ENCODE peak calls at places on chromosome 2, in six cellular contexts. E, F, L, H, Y and X are unnamed samples.

GRCh38 chr2:240917009-240917683 is 11.0 kb downstream of the CROCC2 start:
- DNase-seq in E (no peak), F (no peak), L (no peak), H (no peak), Y (peak), X (no peak)

GRCh38 chr2:194079989-194080388 is 1577.0 kb upstream of the SLC39A10 start:
- DNase-seq in E (no peak), F (no peak), L (no peak), H (no peak), Y (no peak), X (no peak)

GRCh38 chr2:191701696-191702095 is 23.8 kb downstream of the NABP1 start:
- DNase-seq in E (no peak), F (no peak), L (no peak), H (no peak), Y (no peak), X (no peak)

GRCh38 chr2:165902929-165903328 is 50.6 kb downstream of the TTC21B start:
- DNase-seq in E (no peak), F (no peak), L (no peak), H (no peak), Y (no peak), X (no peak)

GRCh38 chr2:24399434-24400206 is 39.3 kb upstream of the ITSN2 start:
- DNase-seq in E (no peak), F (no peak), L (no peak), H (no peak), Y (no peak), X (no peak)

GRCh38 chr2:241584446-241584845 is 25.9 kb downstream of the BOK start:
- DNase-seq in E (peak), F (no peak), L (no peak), H (no peak), Y (no peak), X (no peak)

GRCh38 chr2:13114391-13114790 is 397.7 kb downstream of the TRIB2 start:
- DNase-seq in E (peak), F (no peak), L (peak), H (peak), Y (no peak), X (no peak)

GRCh38 chr2:159539701-159540100 is 76.6 kb downstream of the BAZ2B start:
- DNase-seq in E (no peak), F (no peak), L (no peak), H (no peak), Y (no peak), X (no peak)

GRCh38 chr2:240626531-240627300 is 1.4 kb downstream of the GPR35 start:
- DNase-seq in E (no peak), F (no peak), L (no peak), H (peak), Y (peak), X (no peak)

GRCh38 chr2:71683070-71683469 is 229.7 kb downstream of the DYSF start:
- DNase-seq in E (no peak), F (no peak), L (no peak), H (no peak), Y (no peak), X (no peak)

GRCh38 chr2:159968282-159968900 is 94.0 kb downstream of the PLA2R1 start:
- DNase-seq in E (peak), F (peak), L (no peak), H (peak), Y (no peak), X (no peak)

GRCh38 chr2:168766600-168766999 is 35.8 kb upstream of the NOSTRIN start:
- DNase-seq in E (peak), F (no peak), L (no peak), H (no peak), Y (no peak), X (no peak)

GRCh38 chr2:85589982-85590791 is 5.4 kb upstream of the RNF181 start:
- DNase-seq in E (no peak), F (no peak), L (no peak), H (no peak), Y (peak), X (no peak)

GRCh38 chr2:240129731-240130392 is 6.2 kb downstream of the COPS9 start:
- DNase-seq in E (no peak), F (no peak), L (no peak), H (no peak), Y (peak), X (no peak)

GRCh38 chr2:54402350-54402749 is 53.8 kb upstream of the SPTBN1 start:
- DNase-seq in E (no peak), F (no peak), L (no peak), H (peak), Y (peak), X (no peak)

GRCh38 chr2:11866358-11867335 is 120.2 kb downstream of the LPIN1 start:
- DNase-seq in E (no peak), F (no peak), L (no peak), H (no peak), Y (no peak), X (no peak)

GRCh38 chr2:6760132-6760531 is 105.6 kb downstream of the CMPK2 start:
- DNase-seq in E (no peak), F (no peak), L (no peak), H (no peak), Y (no peak), X (no peak)

GRCh38 chr2:197356136-197356535 is 45.6 kb upstream of the ANKRD44 start:
- DNase-seq in E (no peak), F (no peak), L (no peak), H (no peak), Y (no peak), X (no peak)

GRCh38 chr2:183069174-183069573 is 9.4 kb upstream of the DUSP19 start:
- DNase-seq in E (no peak), F (no peak), L (no peak), H (no peak), Y (no peak), X (no peak)

GRCh38 chr2:142515493-142515892 is 362.0 kb upstream of the KYNU start:
- DNase-seq in E (no peak), F (no peak), L (no peak), H (no peak), Y (no peak), X (no peak)

GRCh38 chr2:40199758-40200157 is 252.1 kb downstream of the SLC8A1 start:
- DNase-seq in E (no peak), F (no peak), L (no peak), H (no peak), Y (no peak), X (no peak)

GRCh38 chr2:11069566-11070185 is 85.6 kb upstream of the SLC66A3 start:
- DNase-seq in E (no peak), F (no peak), L (no peak), H (no peak), Y (no peak), X (no peak)

GRCh38 chr2:226048625-226049024 is 649.1 kb downstream of the NYAP2 start:
- DNase-seq in E (peak), F (no peak), L (no peak), H (peak), Y (no peak), X (peak)

GRCh38 chr2:2183717-2184116 is 147.4 kb downstream of the MYT1L start:
- DNase-seq in E (no peak), F (no peak), L (no peak), H (no peak), Y (no peak), X (no peak)

GRCh38 chr2:2238726-2239269 is 92.3 kb downstream of the MYT1L start:
- DNase-seq in E (no peak), F (no peak), L (no peak), H (no peak), Y (no peak), X (no peak)

GRCh38 chr2:162053808-162054155 is 20.2 kb downstream of the DPP4 start:
- DNase-seq in E (no peak), F (no peak), L (no peak), H (no peak), Y (no peak), X (no peak)

GRCh38 chr2:72973566-72974435 is 56.5 kb downstream of the EMX1 start:
- DNase-seq in E (peak), F (peak), L (no peak), H (peak), Y (no peak), X (no peak)

GRCh38 chr2:10452334-10452733 is 4.2 kb upstream of the ODC1 start:
- DNase-seq in E (peak), F (no peak), L (no peak), H (peak), Y (no peak), X (peak)

GRCh38 chr2:158346041-158346440 is 110.5 kb downstream of the CCDC148 start:
- DNase-seq in E (no peak), F (no peak), L (no peak), H (no peak), Y (no peak), X (no peak)

GRCh38 chr2:40279001-40279400 is 172.9 kb downstream of the SLC8A1 start:
- DNase-seq in E (no peak), F (no peak), L (no peak), H (no peak), Y (no peak), X (no peak)

GRCh38 chr2:229714080-229714735 is at the start of gene DNER:
- DNase-seq in E (peak), F (peak), L (no peak), H (peak), Y (no peak), X (no peak)

GRCh38 chr2:9770006-9770307 is 73.3 kb upstream of the TAF1B start:
- DNase-seq in E (no peak), F (no peak), L (no peak), H (no peak), Y (no peak), X (no peak)

GRCh38 chr2:196530910-196531309 is 108.6 kb upstream of the CCDC150 start:
- DNase-seq in E (no peak), F (peak), L (no peak), H (no peak), Y (no peak), X (no peak)

GRCh38 chr2:88967844-88968243 is 276.4 kb downstream of the RPIA start:
- DNase-seq in E (no peak), F (no peak), L (no peak), H (no peak), Y (no peak), X (no peak)

GRCh38 chr2:232865165-232865564 is 4.9 kb upstream of the SNORC start:
- DNase-seq in E (no peak), F (no peak), L (no peak), H (no peak), Y (no peak), X (no peak)

GRCh38 chr2:94879314-94879981 is 8.2 kb downstream of the TEKT4 start:
- DNase-seq in E (no peak), F (no peak), L (no peak), H (no peak), Y (no peak), X (no peak)

GRCh38 chr2:106825161-106825560 is 60.8 kb downstream of the ST6GAL2 start:
- DNase-seq in E (no peak), F (no peak), L (peak), H (no peak), Y (no peak), X (peak)

GRCh38 chr2:79120194-79120713 is at the start of gene REG1A:
- DNase-seq in E (no peak), F (no peak), L (no peak), H (no peak), Y (no peak), X (no peak)

DNA sequence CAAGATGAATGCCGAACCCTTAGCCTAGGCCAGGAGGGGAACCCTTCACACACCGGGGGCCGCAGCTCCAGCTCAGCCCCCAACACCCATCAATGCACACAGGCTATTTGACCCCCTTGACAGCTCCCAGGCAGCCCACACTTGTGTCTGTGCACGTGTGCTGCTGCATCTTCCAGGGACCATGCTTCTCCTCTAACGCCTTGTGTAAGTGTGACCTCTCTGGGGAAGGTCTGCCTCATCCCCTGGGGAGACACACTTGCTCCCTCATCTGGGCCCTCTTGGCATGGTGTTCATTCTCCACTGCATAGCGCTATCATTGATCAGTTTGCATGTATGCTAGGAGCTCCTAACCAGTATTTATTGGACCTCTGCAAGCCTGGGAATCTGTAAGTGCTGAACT is 120.0 kb upstream of the FHL2 start:
- DNase-seq in E (peak), F (no peak), L (no peak), H (no peak), Y (no peak), X (no peak)
- TF ChIP-seq CTCF in E (no peak), F (no peak), L (peak), H (no peak), Y (no peak), X (peak)

DNA sequence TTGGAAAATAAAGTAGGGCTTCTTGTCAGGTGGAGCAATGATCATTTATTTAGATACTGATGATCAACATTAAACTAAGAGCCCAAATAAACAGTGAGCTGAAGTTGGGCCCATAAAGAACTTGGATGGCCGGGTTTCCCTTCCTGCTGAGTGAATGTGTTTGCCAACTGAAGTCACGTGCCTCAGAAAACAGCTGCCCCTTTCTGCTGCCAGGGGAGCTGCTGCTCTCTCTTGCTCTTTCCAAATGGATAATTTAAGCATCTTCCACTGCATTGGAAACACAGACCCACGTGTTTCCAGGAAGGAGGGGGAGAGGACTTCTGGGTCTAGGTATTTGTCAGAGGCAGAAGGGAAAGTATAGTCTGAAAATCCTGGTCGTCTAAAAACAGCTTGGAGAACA is 22.9 kb upstream of the NCKAP5 start:
- DNase-seq in E (no peak), F (no peak), L (no peak), H (peak), Y (peak), X (no peak)
- TF ChIP-seq CTCF in E (no peak), F (no peak), L (no peak), H (no peak), Y (no peak), X (no peak)

GRCh38 chr2:46073540-46074018 is 223.6 kb upstream of the EPAS1 start:
- DNase-seq in E (peak), F (no peak), L (peak), H (peak), Y (no peak), X (peak)

GRCh38 chr2:46071074-46071473 is 226.1 kb upstream of the EPAS1 start:
- DNase-seq in E (no peak), F (no peak), L (no peak), H (no peak), Y (no peak), X (no peak)

GRCh38 chr2:46074501-46074900 is 222.7 kb upstream of the EPAS1 start:
- DNase-seq in E (no peak), F (no peak), L (no peak), H (no peak), Y (no peak), X (no peak)

GRCh38 chr2:46075848-46076247 is 221.4 kb upstream of the EPAS1 start:
- DNase-seq in E (no peak), F (no peak), L (no peak), H (no peak), Y (no peak), X (no peak)

DNA sequence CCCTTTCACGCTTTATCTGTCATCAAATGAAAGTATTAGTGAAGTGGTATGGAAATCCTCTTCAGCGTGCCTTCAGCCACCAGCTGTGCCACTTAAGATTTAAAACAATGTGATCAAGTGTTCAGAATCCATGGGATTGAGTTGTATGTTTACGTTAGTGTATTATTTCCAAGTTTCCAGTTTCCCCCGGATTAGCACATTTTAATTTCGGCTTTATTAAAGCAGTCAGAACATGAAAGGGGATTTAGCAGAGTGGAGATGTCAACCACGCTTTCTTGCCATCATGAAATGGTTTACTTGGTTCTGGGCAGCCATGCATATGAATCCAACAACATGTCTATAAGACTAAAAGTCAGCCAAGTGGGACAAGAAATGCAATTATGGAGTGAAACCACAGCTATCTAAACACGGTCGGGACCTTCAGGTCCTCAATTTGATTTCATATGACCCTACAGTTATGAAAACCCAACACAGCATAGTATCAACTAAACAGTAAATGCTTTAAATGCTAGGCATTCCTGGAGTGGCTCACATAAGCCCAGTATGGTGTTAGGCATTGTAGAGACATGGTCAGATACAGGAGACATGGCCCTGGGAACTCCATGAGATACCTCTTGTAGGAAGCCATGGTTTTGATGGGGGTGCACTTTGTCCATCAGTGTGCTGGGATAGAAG is 224.9 kb upstream of the EPAS1 start:
- DNase-seq in E (no peak), F (no peak), L (no peak), H (no peak), Y (no peak), X (peak)
- TF ChIP-seq CTCF in E (no peak), F (no peak), L (no peak), H (no peak), Y (no peak), X (no peak)

GRCh38 chr2:201915446-201915845 is 109.1 kb downstream of the CDK15 start:
- DNase-seq in E (no peak), F (no peak), L (no peak), H (no peak), Y (no peak), X (no peak)
- TF ChIP-seq CTCF in E (no peak), F (no peak), L (no peak), H (no peak), Y (no peak), X (no peak)

GRCh38 chr2:104028066-104028465 is 825.8 kb upstream of the POU3F3 start:
- DNase-seq in E (no peak), F (no peak), L (no peak), H (no peak), Y (no peak), X (no peak)

GRCh38 chr2:104033399-104033798 is 820.5 kb upstream of the POU3F3 start:
- DNase-seq in E (no peak), F (no peak), L (peak), H (peak), Y (no peak), X (no peak)
- TF ChIP-seq CTCF in E (no peak), F (peak), L (peak), H (peak), Y (no peak), X (peak)

DNA sequence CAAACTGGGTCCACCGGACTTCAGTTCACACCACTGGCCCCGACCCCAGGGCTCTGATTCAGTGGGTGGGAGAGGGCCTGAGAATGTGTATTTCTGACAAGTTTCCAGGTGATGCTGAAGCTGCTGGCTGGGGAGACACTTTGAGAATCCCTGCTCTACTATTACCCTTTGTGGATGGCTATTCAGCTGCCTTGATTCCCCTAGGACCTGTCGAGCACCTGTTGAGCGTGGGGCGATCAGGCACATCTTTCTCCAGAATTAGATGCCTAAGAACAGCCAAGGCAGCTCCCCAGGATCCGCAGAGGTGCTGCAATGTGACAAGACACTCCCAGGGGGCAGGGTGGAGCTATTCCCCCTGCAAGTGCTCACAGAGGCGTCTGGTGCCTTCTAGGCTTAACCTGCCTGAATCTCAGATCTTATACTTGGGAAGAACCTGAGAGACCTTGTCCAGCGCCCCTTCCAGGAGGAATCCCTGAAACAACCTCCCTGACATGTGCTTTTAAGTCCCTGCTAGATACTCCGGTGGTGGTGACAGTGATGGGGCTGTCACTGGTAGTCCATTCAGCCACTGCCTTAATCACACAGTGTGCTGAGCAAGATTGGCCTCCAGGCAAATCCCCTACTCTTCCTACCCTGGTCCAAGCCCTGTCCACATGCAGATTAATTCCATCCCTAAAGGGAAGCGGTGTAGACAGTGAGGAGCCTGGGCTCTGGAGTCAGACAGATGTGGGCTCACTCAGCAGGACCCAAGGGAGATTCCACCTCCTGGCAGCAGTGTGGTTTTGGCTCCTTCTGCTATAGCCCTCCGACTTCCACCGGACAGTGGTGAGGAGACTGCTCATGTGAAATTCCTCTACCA is 43.4 kb upstream of the OTOF start:
- DNase-seq in E (peak), F (peak), L (no peak), H (peak), Y (no peak), X (no peak)
- TF ChIP-seq CTCF in E (peak), F (no peak), L (peak), H (peak), Y (no peak), X (peak)

DNA sequence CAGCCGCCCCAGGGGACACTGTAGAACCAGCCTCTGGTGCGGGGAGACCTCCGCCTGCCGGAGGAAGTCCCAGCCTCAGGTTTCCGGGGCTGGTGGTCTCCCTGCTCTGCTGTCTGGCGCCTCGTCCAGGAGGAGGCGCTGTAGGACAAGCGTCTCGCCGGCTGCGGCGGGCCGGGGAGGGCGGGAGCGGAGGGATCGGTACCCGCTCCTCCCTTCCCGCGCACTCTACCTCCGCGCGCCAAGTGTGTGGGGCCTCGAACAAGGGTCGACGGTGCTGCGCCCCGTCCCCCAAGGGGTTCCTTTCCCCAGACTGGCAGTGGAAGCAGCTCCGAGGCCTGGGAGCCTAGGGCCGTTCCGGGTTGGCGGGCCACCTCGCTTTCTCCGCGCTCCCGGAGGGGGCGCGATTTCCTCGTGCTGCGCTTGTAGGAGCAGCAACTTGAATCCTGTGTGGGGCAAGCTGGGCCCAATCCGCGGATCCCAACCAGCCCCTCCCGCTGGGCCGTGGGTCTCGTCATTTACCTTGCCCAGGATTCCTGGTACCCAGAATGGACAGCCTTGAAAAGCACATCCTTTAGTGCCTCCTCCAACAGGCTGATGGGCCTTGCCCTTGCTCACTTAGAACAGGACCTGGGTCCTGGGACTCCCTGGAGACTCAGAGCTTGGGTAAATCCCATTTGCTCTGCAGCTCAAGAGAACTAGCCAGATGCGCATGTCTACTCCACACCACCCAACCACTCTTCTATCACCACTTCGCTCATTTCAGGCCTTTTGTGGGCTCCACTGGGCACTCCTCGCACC is 10.6 kb upstream of the HOXD4 start:
- DNase-seq in E (peak), F (peak), L (no peak), H (peak), Y (peak), X (no peak)
- TF ChIP-seq CTCF in E (peak), F (peak), L (peak), H (peak), Y (peak), X (peak)